ENCODE peak calls at places on chromosomes 11 and 22, in six cellular contexts. B is fibroblast of lung, U is IMR-90, C is astrocyte, T is mammary epithelial cell, X is GM23248. F is an unnamed sample.

GRCh38 chr11:97506360-97506759 is 1116.5 kb downstream of the JRKL start:
- DNase-seq in B (no peak), U (no peak), C (no peak), T (no peak), X (no peak), F (no peak)

GRCh38 chr11:27421819-27422494 is 50.6 kb downstream of the LGR4 start:
- DNase-seq in B (no peak), U (no peak), C (no peak), T (no peak), X (peak; percentile 52), F (no peak)

GRCh38 chr11:27963370-27963769 is 144.6 kb downstream of the KIF18A start:
- DNase-seq in B (peak; percentile 12), U (no peak), C (peak; percentile 8), T (no peak), X (no peak), F (no peak)

GRCh38 chr22:27667121-27667843 is 134.3 kb downstream of the MN1 start:
- DNase-seq in B (peak; percentile 96), U (no peak), C (peak; percentile 95), T (no peak), X (no peak), F (peak; percentile 85)

GRCh38 chr11:113329725-113330124 is 15.3 kb downstream of the TTC12 start:
- DNase-seq in B (no peak), U (no peak), C (no peak), T (no peak), X (no peak), F (no peak)

GRCh38 chr11:128235958-128236357 is 351.4 kb downstream of the ETS1 start:
- DNase-seq in B (no peak), U (no peak), C (no peak), T (no peak), X (no peak), F (no peak)

GRCh38 chr11:123475478-123475877 is 45.4 kb downstream of the GRAMD1B start:
- DNase-seq in B (peak; percentile 22), U (peak; percentile 57), C (no peak), T (no peak), X (peak; percentile 68), F (no peak)

GRCh38 chr11:66848671-66849500 is 5.6 kb downstream of the RCE1 start:
- DNase-seq in B (no peak), U (no peak), C (no peak), T (no peak), X (no peak), F (peak; percentile 85)

GRCh38 chr11:99952816-99953215 is 734.3 kb upstream of the ARHGAP42 start:
- DNase-seq in B (peak; percentile 39), U (no peak), C (peak; percentile 15), T (peak; percentile 2), X (peak; percentile 1), F (no peak)

GRCh38 chr11:9951714-9952275 is 287.9 kb downstream of the SWAP70 start:
- DNase-seq in B (no peak), U (no peak), C (no peak), T (no peak), X (no peak), F (no peak)

GRCh38 chr22:18110944-18111758 is 542 bp downstream of the TUBA8 start:
- DNase-seq in B (no peak), U (no peak), C (no peak), T (no peak), X (peak; percentile 10), F (peak; percentile 58)

GRCh38 chr11:58629857-58630256 is 7.4 kb downstream of the CNTF start:
- DNase-seq in B (peak; percentile 59), U (peak; percentile 71), C (peak; percentile 37), T (peak; percentile 42), X (peak; percentile 82), F (peak; percentile 49)

GRCh38 chr11:121129362-121130340 is 28.6 kb downstream of the TECTA start:
- DNase-seq in B (no peak), U (no peak), C (no peak), T (no peak), X (no peak), F (no peak)

GRCh38 chr11:45556851-45557707 is 108.3 kb downstream of the CHST1 start:
- DNase-seq in B (peak; percentile 1), U (no peak), C (no peak), T (peak; percentile 55), X (peak; percentile 5), F (peak; percentile 87)

GRCh38 chr11:22786475-22786874 is 43.1 kb downstream of the SVIP start:
- DNase-seq in B (no peak), U (no peak), C (no peak), T (no peak), X (no peak), F (no peak)

GRCh38 chr11:830295-831131 is 2.2 kb upstream of the CD151 start:
- DNase-seq in B (peak; percentile 63), U (no peak), C (no peak), T (peak; percentile 48), X (peak; percentile 85), F (peak; percentile 98)

GRCh38 chr11:831951-832528 is 712 bp upstream of the CD151 start:
- DNase-seq in B (no peak), U (no peak), C (no peak), T (no peak), X (no peak), F (no peak)

GRCh38 chr11:832529-833113 is at the start of gene CD151:
- DNase-seq in B (peak; percentile 65), U (peak; percentile 45), C (no peak), T (peak; percentile 63), X (peak; percentile 90), F (peak; percentile 96)

GRCh38 chr11:829946-830294 is 2.2 kb downstream of the CRACR2B start:
- DNase-seq in B (no peak), U (no peak), C (no peak), T (no peak), X (peak; percentile 53), F (no peak)

GRCh38 chr11:831132-831864 is 1.5 kb upstream of the CD151 start:
- DNase-seq in B (peak; percentile 67), U (peak; percentile 80), C (no peak), T (no peak), X (peak; percentile 77), F (peak; percentile 97)
- H4K20me1 ChIP-seq in B (no peaks in the 10 kb centered on the region), U (peaks cover 42% of the 10 kb centered on the region), C (peaks cover 47% of the 10 kb centered on the region), T (no peaks in the 10 kb centered on the region), X (no peaks in the 10 kb centered on the region), F (peaks cover 23% of the 10 kb centered on the region)

DNA sequence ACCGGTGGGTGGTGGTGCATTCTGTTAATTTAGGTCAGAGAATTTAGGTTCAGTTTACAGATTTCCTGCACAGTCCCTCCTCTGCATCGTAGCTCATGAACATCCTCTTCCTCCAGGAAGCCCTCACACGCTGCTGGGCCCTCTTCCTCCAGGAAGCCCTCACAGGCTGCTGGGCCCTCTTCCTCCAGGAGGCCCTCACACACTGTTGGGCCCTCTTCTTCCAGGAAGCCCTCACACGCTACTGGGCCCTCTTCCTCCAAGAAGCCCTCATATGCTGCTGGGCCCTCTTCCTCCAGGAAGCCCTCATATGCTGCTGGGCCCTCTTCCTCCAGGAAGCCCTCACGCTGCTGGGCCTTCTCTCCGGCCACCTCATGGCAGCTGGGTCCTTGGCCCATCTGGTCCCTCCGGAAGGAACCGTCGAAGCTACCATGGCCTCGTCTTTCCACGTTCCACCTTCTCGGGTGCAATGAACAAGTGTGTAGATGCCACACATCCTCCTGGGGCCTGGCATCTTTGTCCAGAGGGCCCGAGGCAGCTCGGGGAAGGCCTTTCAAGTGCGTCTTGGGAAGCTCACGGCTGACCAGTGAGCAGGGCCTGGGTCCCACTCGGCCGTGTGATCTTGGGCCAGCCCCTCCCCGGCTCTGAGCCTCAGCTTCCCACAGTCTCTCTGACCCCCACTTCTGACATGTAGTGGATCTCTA is 58.9 kb upstream of the PPARA start:
- DNase-seq in B (peak; percentile 35), U (no peak), C (no peak), T (no peak), X (no peak), F (no peak)
- H4K20me1 ChIP-seq in B (peaks cover 5% of the 10 kb centered on the region), U (peaks cover 78% of the 10 kb centered on the region), C (peaks cover 95% of the 10 kb centered on the region), T (peaks cover 3% of the 10 kb centered on the region), X (no peaks in the 10 kb centered on the region), F (peaks cover 95% of the 10 kb centered on the region)

DNA sequence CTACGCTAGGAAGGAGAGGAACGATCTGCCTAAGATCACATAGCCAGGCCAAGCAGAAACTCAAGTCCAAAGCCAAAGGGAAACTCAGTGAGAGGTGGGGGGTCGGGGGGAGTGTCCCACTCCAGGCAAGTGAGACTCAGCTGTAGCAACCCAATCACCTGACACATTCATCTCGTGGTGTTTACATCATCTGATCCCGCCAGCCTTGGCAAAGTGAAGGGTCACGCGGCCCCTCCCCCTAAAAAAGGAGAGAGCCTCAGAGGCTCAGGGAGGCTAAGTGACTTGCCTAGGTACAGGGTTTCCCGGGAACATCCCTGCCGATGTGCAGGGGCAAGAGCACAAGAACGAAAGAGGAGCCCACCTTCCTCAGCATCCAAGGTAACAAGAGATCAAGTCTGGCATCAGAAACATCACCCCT is 21.5 kb downstream of the MYH9 start:
- DNase-seq in B (peak; percentile 60), U (peak; percentile 68), C (no peak), T (no peak), X (no peak), F (no peak)
- H4K20me1 ChIP-seq in B (peaks cover 5% of the 10 kb centered on the region), U (peaks cover 100% of the 10 kb centered on the region), C (peaks cover 100% of the 10 kb centered on the region), T (peaks cover 39% of the 10 kb centered on the region), X (peaks cover 31% of the 10 kb centered on the region), F (peaks cover 86% of the 10 kb centered on the region)

GRCh38 chr22:46803936-46804335 is 41.5 kb downstream of the TBC1D22A start:
- DNase-seq in B (no peak), U (no peak), C (no peak), T (no peak), X (no peak), F (no peak)

GRCh38 chr22:46802608-46803027 is 40.2 kb downstream of the TBC1D22A start:
- DNase-seq in B (no peak), U (no peak), C (no peak), T (no peak), X (no peak), F (no peak)

GRCh38 chr22:46801826-46802607 is 39.6 kb downstream of the TBC1D22A start:
- DNase-seq in B (no peak), U (no peak), C (no peak), T (no peak), X (no peak), F (no peak)

GRCh38 chr22:46801331-46801811 is 38.9 kb downstream of the TBC1D22A start:
- DNase-seq in B (no peak), U (no peak), C (no peak), T (no peak), X (no peak), F (no peak)

DNA sequence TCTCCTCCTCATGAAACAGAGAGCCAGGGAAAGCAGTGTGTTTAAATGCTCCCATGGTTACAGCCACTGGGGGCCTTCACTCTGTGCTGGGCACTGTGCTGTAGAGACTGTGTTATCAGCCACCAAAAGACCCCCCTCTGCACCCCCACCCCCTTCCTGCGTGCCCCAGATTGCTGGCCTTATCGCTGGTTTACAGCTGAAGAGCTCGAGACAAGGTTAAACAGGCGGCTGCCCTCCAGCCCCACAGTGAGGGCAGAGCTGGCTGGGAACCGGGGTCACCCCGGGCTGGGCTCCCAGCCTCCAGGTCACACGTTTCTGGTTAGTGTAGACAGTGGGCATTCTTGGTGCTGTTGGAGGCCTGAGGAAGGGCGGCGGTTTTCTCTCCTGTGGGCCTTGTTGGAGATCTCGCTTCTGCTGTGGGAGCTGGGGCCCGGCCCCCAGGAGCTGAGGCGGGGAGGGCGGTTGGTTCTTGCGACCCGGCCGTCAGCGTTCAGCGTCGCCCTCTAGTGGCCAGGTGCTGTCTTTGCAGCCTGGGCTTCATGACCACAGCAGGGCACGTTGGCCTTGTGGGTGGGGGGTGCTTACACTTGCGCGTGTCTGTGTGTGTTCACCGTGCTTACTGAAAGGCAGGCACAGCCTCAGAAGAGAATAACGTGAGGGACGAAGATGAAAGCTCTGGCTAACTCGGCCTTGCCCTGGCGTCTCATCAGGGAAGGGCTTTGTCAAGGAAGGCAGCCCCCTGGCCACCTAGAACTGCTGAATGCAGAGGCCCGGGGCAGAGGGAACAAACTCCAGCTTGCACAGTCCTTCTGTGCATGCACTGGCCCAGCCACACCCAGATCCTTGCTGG is 40.8 kb downstream of the TBC1D22A start:
- DNase-seq in B (peak; percentile 14), U (no peak), C (no peak), T (peak; percentile 23), X (peak; percentile 20), F (no peak)
- H4K20me1 ChIP-seq in B (no peaks in the 10 kb centered on the region), U (peaks cover 18% of the 10 kb centered on the region), C (peaks cover 61% of the 10 kb centered on the region), T (no peaks in the 10 kb centered on the region), X (no peaks in the 10 kb centered on the region), F (peaks cover 44% of the 10 kb centered on the region)

F was measured in osteoblast.